ENCODE peak calls at places on chromosomes 4 and X, in five cellular contexts. One of them, this sample, is unnamed.

GRCh38 chr4:91147067-91147466 is 1019.9 kb downstream of the CCSER1 start:
- DNase-seq in stimulated activated CD4-positive, alpha-beta T cell treated with anti-CD3 and anti-CD28 coated beads, Interleukin-2, amount 100 ng/mL, for 48 hours: no peak
- DNase-seq in psoas muscle: no peak
- DNase-seq in fibroblast of the aortic adventitia: no peak
- DNase-seq in NCI-H2171 treated with DMSO at 0.1 percent for 48 hours: peak
- DNase-seq in this sample: no peak

GRCh38 chrX:31126205-31126604 is 54.4 kb upstream of the FTHL17 start:
- DNase-seq in psoas muscle: no peak
- DNase-seq in stimulated activated CD4-positive, alpha-beta T cell treated with anti-CD3 and anti-CD28 coated beads, Interleukin-2, amount 100 ng/mL, for 48 hours: no peak
- DNase-seq in NCI-H2171 treated with DMSO at 0.1 percent for 48 hours: no peak
- DNase-seq in fibroblast of the aortic adventitia: peak
- DNase-seq in this sample: no peak

GRCh38 chrX:39855748-39856129 is 242.0 kb downstream of the BCOR start:
- DNase-seq in NCI-H2171 treated with DMSO at 0.1 percent for 48 hours: peak
- DNase-seq in psoas muscle: no peak
- DNase-seq in stimulated activated CD4-positive, alpha-beta T cell treated with anti-CD3 and anti-CD28 coated beads, Interleukin-2, amount 100 ng/mL, for 48 hours: peak
- DNase-seq in fibroblast of the aortic adventitia: peak
- DNase-seq in this sample: no peak

GRCh38 chr4:119103263-119103662 is 32.4 kb upstream of the MYOZ2 start:
- DNase-seq in psoas muscle: peak
- DNase-seq in fibroblast of the aortic adventitia: peak
- DNase-seq in stimulated activated CD4-positive, alpha-beta T cell treated with anti-CD3 and anti-CD28 coated beads, Interleukin-2, amount 100 ng/mL, for 48 hours: no peak
- DNase-seq in NCI-H2171 treated with DMSO at 0.1 percent for 48 hours: no peak
- DNase-seq in this sample: peak

GRCh38 chr4:169164669-169165415 is 105.9 kb downstream of the SH3RF1 start:
- DNase-seq in NCI-H2171 treated with DMSO at 0.1 percent for 48 hours: no peak
- DNase-seq in fibroblast of the aortic adventitia: peak
- DNase-seq in psoas muscle: no peak
- DNase-seq in stimulated activated CD4-positive, alpha-beta T cell treated with anti-CD3 and anti-CD28 coated beads, Interleukin-2, amount 100 ng/mL, for 48 hours: no peak
- DNase-seq in this sample: no peak

GRCh38 chrX:135213200-135213844 is 38.5 kb upstream of the ETDA start:
- DNase-seq in fibroblast of the aortic adventitia: no peak
- DNase-seq in stimulated activated CD4-positive, alpha-beta T cell treated with anti-CD3 and anti-CD28 coated beads, Interleukin-2, amount 100 ng/mL, for 48 hours: peak
- DNase-seq in psoas muscle: no peak
- DNase-seq in NCI-H2171 treated with DMSO at 0.1 percent for 48 hours: no peak
- DNase-seq in this sample: no peak

GRCh38 chr4:72352746-72353145 is 216.3 kb downstream of the ADAMTS3 start:
- DNase-seq in psoas muscle: no peak
- DNase-seq in stimulated activated CD4-positive, alpha-beta T cell treated with anti-CD3 and anti-CD28 coated beads, Interleukin-2, amount 100 ng/mL, for 48 hours: no peak
- DNase-seq in fibroblast of the aortic adventitia: no peak
- DNase-seq in NCI-H2171 treated with DMSO at 0.1 percent for 48 hours: no peak
- DNase-seq in this sample: no peak

GRCh38 chr4:173167793-173168395 is 717 bp upstream of the GALNT7 start:
- DNase-seq in fibroblast of the aortic adventitia: peak
- DNase-seq in psoas muscle: no peak
- DNase-seq in NCI-H2171 treated with DMSO at 0.1 percent for 48 hours: peak
- DNase-seq in stimulated activated CD4-positive, alpha-beta T cell treated with anti-CD3 and anti-CD28 coated beads, Interleukin-2, amount 100 ng/mL, for 48 hours: peak
- DNase-seq in this sample: no peak

GRCh38 chrX:25084446-25084845 is 68.7 kb upstream of the ARX start:
- DNase-seq in NCI-H2171 treated with DMSO at 0.1 percent for 48 hours: no peak
- DNase-seq in stimulated activated CD4-positive, alpha-beta T cell treated with anti-CD3 and anti-CD28 coated beads, Interleukin-2, amount 100 ng/mL, for 48 hours: no peak
- DNase-seq in fibroblast of the aortic adventitia: no peak
- DNase-seq in psoas muscle: no peak
- DNase-seq in this sample: no peak

GRCh38 chr4:159444668-159445067 is 341.8 kb downstream of the RAPGEF2 start:
- DNase-seq in NCI-H2171 treated with DMSO at 0.1 percent for 48 hours: no peak
- DNase-seq in fibroblast of the aortic adventitia: peak
- DNase-seq in stimulated activated CD4-positive, alpha-beta T cell treated with anti-CD3 and anti-CD28 coated beads, Interleukin-2, amount 100 ng/mL, for 48 hours: no peak
- DNase-seq in psoas muscle: no peak
- DNase-seq in this sample: no peak

GRCh38 chrX:153878969-153879653 is 6.9 kb downstream of the L1CAM start:
- DNase-seq in NCI-H2171 treated with DMSO at 0.1 percent for 48 hours: peak
- DNase-seq in psoas muscle: no peak
- DNase-seq in stimulated activated CD4-positive, alpha-beta T cell treated with anti-CD3 and anti-CD28 coated beads, Interleukin-2, amount 100 ng/mL, for 48 hours: no peak
- DNase-seq in fibroblast of the aortic adventitia: no peak
- DNase-seq in this sample: no peak

GRCh38 chr4:65825121-65825520 is 154.8 kb upstream of the EPHA5 start:
- DNase-seq in NCI-H2171 treated with DMSO at 0.1 percent for 48 hours: no peak
- DNase-seq in psoas muscle: no peak
- DNase-seq in stimulated activated CD4-positive, alpha-beta T cell treated with anti-CD3 and anti-CD28 coated beads, Interleukin-2, amount 100 ng/mL, for 48 hours: no peak
- DNase-seq in fibroblast of the aortic adventitia: peak
- DNase-seq in this sample: no peak

GRCh38 chr4:2322227-2322626 is 60.3 kb upstream of the MXD4 start:
- DNase-seq in fibroblast of the aortic adventitia: no peak
- DNase-seq in psoas muscle: no peak
- DNase-seq in NCI-H2171 treated with DMSO at 0.1 percent for 48 hours: no peak
- DNase-seq in stimulated activated CD4-positive, alpha-beta T cell treated with anti-CD3 and anti-CD28 coated beads, Interleukin-2, amount 100 ng/mL, for 48 hours: no peak
- DNase-seq in this sample: no peak

GRCh38 chrX:108298165-108298602 is 140.0 kb downstream of the COL4A6 start:
- DNase-seq in stimulated activated CD4-positive, alpha-beta T cell treated with anti-CD3 and anti-CD28 coated beads, Interleukin-2, amount 100 ng/mL, for 48 hours: no peak
- DNase-seq in psoas muscle: no peak
- DNase-seq in fibroblast of the aortic adventitia: no peak
- DNase-seq in NCI-H2171 treated with DMSO at 0.1 percent for 48 hours: no peak
- DNase-seq in this sample: no peak

GRCh38 chr4:168071304-168071703 is 21.0 kb upstream of the ANXA10 start:
- DNase-seq in fibroblast of the aortic adventitia: no peak
- DNase-seq in psoas muscle: no peak
- DNase-seq in stimulated activated CD4-positive, alpha-beta T cell treated with anti-CD3 and anti-CD28 coated beads, Interleukin-2, amount 100 ng/mL, for 48 hours: no peak
- DNase-seq in NCI-H2171 treated with DMSO at 0.1 percent for 48 hours: no peak
- DNase-seq in this sample: no peak

GRCh38 chr4:24781999-24782745 is 13.2 kb upstream of the SOD3 start:
- DNase-seq in stimulated activated CD4-positive, alpha-beta T cell treated with anti-CD3 and anti-CD28 coated beads, Interleukin-2, amount 100 ng/mL, for 48 hours: no peak
- DNase-seq in psoas muscle: no peak
- DNase-seq in fibroblast of the aortic adventitia: no peak
- DNase-seq in NCI-H2171 treated with DMSO at 0.1 percent for 48 hours: no peak
- DNase-seq in this sample: no peak

GRCh38 chr4:53659112-53659511 is 67.8 kb upstream of the LNX1 start:
- DNase-seq in stimulated activated CD4-positive, alpha-beta T cell treated with anti-CD3 and anti-CD28 coated beads, Interleukin-2, amount 100 ng/mL, for 48 hours: no peak
- DNase-seq in fibroblast of the aortic adventitia: no peak
- DNase-seq in NCI-H2171 treated with DMSO at 0.1 percent for 48 hours: no peak
- DNase-seq in psoas muscle: no peak
- DNase-seq in this sample: no peak

GRCh38 chr4:3343358-3343757 is 50.5 kb downstream of the RGS12 start:
- DNase-seq in NCI-H2171 treated with DMSO at 0.1 percent for 48 hours: no peak
- DNase-seq in psoas muscle: no peak
- DNase-seq in stimulated activated CD4-positive, alpha-beta T cell treated with anti-CD3 and anti-CD28 coated beads, Interleukin-2, amount 100 ng/mL, for 48 hours: no peak
- DNase-seq in fibroblast of the aortic adventitia: no peak
- DNase-seq in this sample: no peak

GRCh38 chr4:52051615-52052474 is 741 bp downstream of the SPATA18 start:
- DNase-seq in psoas muscle: peak
- DNase-seq in stimulated activated CD4-positive, alpha-beta T cell treated with anti-CD3 and anti-CD28 coated beads, Interleukin-2, amount 100 ng/mL, for 48 hours: no peak
- DNase-seq in NCI-H2171 treated with DMSO at 0.1 percent for 48 hours: peak
- DNase-seq in fibroblast of the aortic adventitia: peak
- DNase-seq in this sample: peak

GRCh38 chrX:97936296-97936695 is 1052.6 kb downstream of the RPA4 start:
- DNase-seq in fibroblast of the aortic adventitia: no peak
- DNase-seq in NCI-H2171 treated with DMSO at 0.1 percent for 48 hours: no peak
- DNase-seq in stimulated activated CD4-positive, alpha-beta T cell treated with anti-CD3 and anti-CD28 coated beads, Interleukin-2, amount 100 ng/mL, for 48 hours: no peak
- DNase-seq in psoas muscle: no peak
- DNase-seq in this sample: no peak

GRCh38 chr4:6198278-6198677 is 2.1 kb downstream of the JAKMIP1 start:
- DNase-seq in NCI-H2171 treated with DMSO at 0.1 percent for 48 hours: no peak
- DNase-seq in psoas muscle: no peak
- DNase-seq in stimulated activated CD4-positive, alpha-beta T cell treated with anti-CD3 and anti-CD28 coated beads, Interleukin-2, amount 100 ng/mL, for 48 hours: peak
- DNase-seq in fibroblast of the aortic adventitia: no peak
- DNase-seq in this sample: no peak

GRCh38 chrX:94045724-94046123 is 371.7 kb downstream of the FAM133A start:
- DNase-seq in NCI-H2171 treated with DMSO at 0.1 percent for 48 hours: no peak
- DNase-seq in psoas muscle: no peak
- DNase-seq in fibroblast of the aortic adventitia: no peak
- DNase-seq in stimulated activated CD4-positive, alpha-beta T cell treated with anti-CD3 and anti-CD28 coated beads, Interleukin-2, amount 100 ng/mL, for 48 hours: no peak
- DNase-seq in this sample: no peak

GRCh38 chrX:11434607-11435006 is 141.4 kb downstream of the AMELX start:
- DNase-seq in psoas muscle: no peak
- DNase-seq in NCI-H2171 treated with DMSO at 0.1 percent for 48 hours: no peak
- DNase-seq in fibroblast of the aortic adventitia: no peak
- DNase-seq in stimulated activated CD4-positive, alpha-beta T cell treated with anti-CD3 and anti-CD28 coated beads, Interleukin-2, amount 100 ng/mL, for 48 hours: no peak
- DNase-seq in this sample: no peak

This sample was measured in left ventricle myocardium inferior.